ENCODE peak calls at places on chromosomes 5 and 9, in nine cellular contexts. One of them, this sample, is unnamed.

GRCh38 chr5:171055881-171056454 is 194.2 kb downstream of the RANBP17 start:
- DNase-seq in CD8-positive, alpha-beta T cell: no peak
- DNase-seq in SW480: no peak
- DNase-seq in AG04449: no peak
- DNase-seq in activated T-cell treated with anti-CD3 and anti-CD28 coated beads, Interleukin-2, amount 50 U/mL, for 48 hours: no peak
- DNase-seq in small intestine: no peak
- DNase-seq in BJ: no peak
- DNase-seq in natural killer cell treated with Interleukin-12 subunit alpha and Interleukin-12 subunit beta and Interleukin-15 and Interleukin-18, amount 100 ng/mL, for 72 hours: no peak
- DNase-seq in Right ventricle myocardium superior: no peak
- DNase-seq in this sample: peak; percentile 1

GRCh38 chr5:160432815-160433214 is 11.2 kb downstream of the PTTG1 start:
- DNase-seq in CD8-positive, alpha-beta T cell: no peak
- DNase-seq in SW480: no peak
- DNase-seq in AG04449: no peak
- DNase-seq in activated T-cell treated with anti-CD3 and anti-CD28 coated beads, Interleukin-2, amount 50 U/mL, for 48 hours: no peak
- DNase-seq in small intestine: no peak
- DNase-seq in BJ: no peak
- DNase-seq in natural killer cell treated with Interleukin-12 subunit alpha and Interleukin-12 subunit beta and Interleukin-15 and Interleukin-18, amount 100 ng/mL, for 72 hours: no peak
- DNase-seq in Right ventricle myocardium superior: no peak
- DNase-seq in this sample: no peak

GRCh38 chr5:38807570-38808461 is 38.0 kb upstream of the OSMR start:
- DNase-seq in CD8-positive, alpha-beta T cell: no peak
- DNase-seq in SW480: no peak
- DNase-seq in AG04449: no peak
- DNase-seq in activated T-cell treated with anti-CD3 and anti-CD28 coated beads, Interleukin-2, amount 50 U/mL, for 48 hours: no peak
- DNase-seq in small intestine: peak; percentile 2
- DNase-seq in BJ: peak; percentile 39
- DNase-seq in natural killer cell treated with Interleukin-12 subunit alpha and Interleukin-12 subunit beta and Interleukin-15 and Interleukin-18, amount 100 ng/mL, for 72 hours: no peak
- DNase-seq in Right ventricle myocardium superior: no peak
- DNase-seq in this sample: peak; percentile 79

GRCh38 chr9:93813687-93814560 is 141.2 kb downstream of the BARX1 start:
- DNase-seq in CD8-positive, alpha-beta T cell: no peak
- DNase-seq in SW480: no peak
- DNase-seq in AG04449: no peak
- DNase-seq in activated T-cell treated with anti-CD3 and anti-CD28 coated beads, Interleukin-2, amount 50 U/mL, for 48 hours: no peak
- DNase-seq in small intestine: no peak
- DNase-seq in BJ: no peak
- DNase-seq in natural killer cell treated with Interleukin-12 subunit alpha and Interleukin-12 subunit beta and Interleukin-15 and Interleukin-18, amount 100 ng/mL, for 72 hours: no peak
- DNase-seq in Right ventricle myocardium superior: no peak
- DNase-seq in this sample: no peak

GRCh38 chr9:111599092-111599947 is at the start of gene PTGR1:
- DNase-seq in CD8-positive, alpha-beta T cell: peak; percentile 25
- DNase-seq in SW480: peak; percentile 73
- DNase-seq in AG04449: peak; percentile 38
- DNase-seq in activated T-cell treated with anti-CD3 and anti-CD28 coated beads, Interleukin-2, amount 50 U/mL, for 48 hours: peak; percentile 54
- DNase-seq in small intestine: peak; percentile 87
- DNase-seq in BJ: peak; percentile 35
- DNase-seq in natural killer cell treated with Interleukin-12 subunit alpha and Interleukin-12 subunit beta and Interleukin-15 and Interleukin-18, amount 100 ng/mL, for 72 hours: no peak
- DNase-seq in Right ventricle myocardium superior: peak; percentile 88
- DNase-seq in this sample: peak; percentile 93

GRCh38 chr5:67986761-67987160 is 228.8 kb upstream of the PIK3R1 start:
- DNase-seq in CD8-positive, alpha-beta T cell: no peak
- DNase-seq in SW480: no peak
- DNase-seq in AG04449: no peak
- DNase-seq in activated T-cell treated with anti-CD3 and anti-CD28 coated beads, Interleukin-2, amount 50 U/mL, for 48 hours: no peak
- DNase-seq in small intestine: no peak
- DNase-seq in BJ: no peak
- DNase-seq in natural killer cell treated with Interleukin-12 subunit alpha and Interleukin-12 subunit beta and Interleukin-15 and Interleukin-18, amount 100 ng/mL, for 72 hours: no peak
- DNase-seq in Right ventricle myocardium superior: no peak
- DNase-seq in this sample: no peak

GRCh38 chr5:73596705-73597328 is 29.2 kb upstream of the ARHGEF28 start:
- DNase-seq in CD8-positive, alpha-beta T cell: no peak
- DNase-seq in SW480: peak; percentile 41
- DNase-seq in AG04449: no peak
- DNase-seq in activated T-cell treated with anti-CD3 and anti-CD28 coated beads, Interleukin-2, amount 50 U/mL, for 48 hours: no peak
- DNase-seq in small intestine: peak; percentile 41
- DNase-seq in BJ: no peak
- DNase-seq in natural killer cell treated with Interleukin-12 subunit alpha and Interleukin-12 subunit beta and Interleukin-15 and Interleukin-18, amount 100 ng/mL, for 72 hours: no peak
- DNase-seq in Right ventricle myocardium superior: no peak
- DNase-seq in this sample: peak; percentile 23

GRCh38 chr5:175448276-175448675 is 4.3 kb upstream of the DRD1 start:
- DNase-seq in CD8-positive, alpha-beta T cell: no peak
- DNase-seq in SW480: peak; percentile 21
- DNase-seq in AG04449: no peak
- DNase-seq in activated T-cell treated with anti-CD3 and anti-CD28 coated beads, Interleukin-2, amount 50 U/mL, for 48 hours: no peak
- DNase-seq in small intestine: no peak
- DNase-seq in BJ: no peak
- DNase-seq in natural killer cell treated with Interleukin-12 subunit alpha and Interleukin-12 subunit beta and Interleukin-15 and Interleukin-18, amount 100 ng/mL, for 72 hours: no peak
- DNase-seq in Right ventricle myocardium superior: no peak
- DNase-seq in this sample: no peak

GRCh38 chr5:124297826-124298225 is 448.6 kb downstream of the ZNF608 start:
- DNase-seq in CD8-positive, alpha-beta T cell: no peak
- DNase-seq in SW480: no peak
- DNase-seq in AG04449: no peak
- DNase-seq in activated T-cell treated with anti-CD3 and anti-CD28 coated beads, Interleukin-2, amount 50 U/mL, for 48 hours: no peak
- DNase-seq in small intestine: no peak
- DNase-seq in BJ: no peak
- DNase-seq in natural killer cell treated with Interleukin-12 subunit alpha and Interleukin-12 subunit beta and Interleukin-15 and Interleukin-18, amount 100 ng/mL, for 72 hours: no peak
- DNase-seq in Right ventricle myocardium superior: no peak
- DNase-seq in this sample: peak; percentile 10

GRCh38 chr5:17448877-17449276 is 49.2 kb upstream of the TAF11L2 start:
- DNase-seq in CD8-positive, alpha-beta T cell: no peak
- DNase-seq in SW480: no peak
- DNase-seq in AG04449: no peak
- DNase-seq in activated T-cell treated with anti-CD3 and anti-CD28 coated beads, Interleukin-2, amount 50 U/mL, for 48 hours: no peak
- DNase-seq in small intestine: no peak
- DNase-seq in BJ: no peak
- DNase-seq in natural killer cell treated with Interleukin-12 subunit alpha and Interleukin-12 subunit beta and Interleukin-15 and Interleukin-18, amount 100 ng/mL, for 72 hours: no peak
- DNase-seq in Right ventricle myocardium superior: no peak
- DNase-seq in this sample: peak; percentile 21

GRCh38 chr5:1227669-1228068 is 2.5 kb downstream of the SLC6A18 start:
- DNase-seq in CD8-positive, alpha-beta T cell: no peak
- DNase-seq in SW480: peak; percentile 93
- DNase-seq in AG04449: no peak
- DNase-seq in activated T-cell treated with anti-CD3 and anti-CD28 coated beads, Interleukin-2, amount 50 U/mL, for 48 hours: no peak
- DNase-seq in small intestine: no peak
- DNase-seq in BJ: peak; percentile 9
- DNase-seq in natural killer cell treated with Interleukin-12 subunit alpha and Interleukin-12 subunit beta and Interleukin-15 and Interleukin-18, amount 100 ng/mL, for 72 hours: no peak
- DNase-seq in Right ventricle myocardium superior: no peak
- DNase-seq in this sample: peak; percentile 4

GRCh38 chr5:1239514-1240251 is 14.5 kb downstream of the SLC6A18 start:
- DNase-seq in CD8-positive, alpha-beta T cell: no peak
- DNase-seq in SW480: peak; percentile 26
- DNase-seq in AG04449: no peak
- DNase-seq in activated T-cell treated with anti-CD3 and anti-CD28 coated beads, Interleukin-2, amount 50 U/mL, for 48 hours: no peak
- DNase-seq in small intestine: peak; percentile 97
- DNase-seq in BJ: no peak
- DNase-seq in natural killer cell treated with Interleukin-12 subunit alpha and Interleukin-12 subunit beta and Interleukin-15 and Interleukin-18, amount 100 ng/mL, for 72 hours: no peak
- DNase-seq in Right ventricle myocardium superior: no peak
- DNase-seq in this sample: no peak

GRCh38 chr5:14167211-14167845 is 24.2 kb downstream of the TRIO start:
- DNase-seq in CD8-positive, alpha-beta T cell: no peak
- DNase-seq in SW480: no peak
- DNase-seq in AG04449: no peak
- DNase-seq in activated T-cell treated with anti-CD3 and anti-CD28 coated beads, Interleukin-2, amount 50 U/mL, for 48 hours: no peak
- DNase-seq in small intestine: no peak
- DNase-seq in BJ: no peak
- DNase-seq in natural killer cell treated with Interleukin-12 subunit alpha and Interleukin-12 subunit beta and Interleukin-15 and Interleukin-18, amount 100 ng/mL, for 72 hours: no peak
- DNase-seq in Right ventricle myocardium superior: no peak
- DNase-seq in this sample: peak; percentile 53

GRCh38 chr9:88657893-88658292 is 122.9 kb downstream of the NXNL2 start:
- DNase-seq in CD8-positive, alpha-beta T cell: no peak
- DNase-seq in SW480: no peak
- DNase-seq in AG04449: peak; percentile 76
- DNase-seq in activated T-cell treated with anti-CD3 and anti-CD28 coated beads, Interleukin-2, amount 50 U/mL, for 48 hours: no peak
- DNase-seq in small intestine: no peak
- DNase-seq in BJ: peak; percentile 23
- DNase-seq in natural killer cell treated with Interleukin-12 subunit alpha and Interleukin-12 subunit beta and Interleukin-15 and Interleukin-18, amount 100 ng/mL, for 72 hours: no peak
- DNase-seq in Right ventricle myocardium superior: no peak
- DNase-seq in this sample: peak; percentile 29

GRCh38 chr5:142280066-142281011 is 44.5 kb downstream of the SPRY4 start:
- DNase-seq in CD8-positive, alpha-beta T cell: no peak
- DNase-seq in SW480: no peak
- DNase-seq in AG04449: no peak
- DNase-seq in activated T-cell treated with anti-CD3 and anti-CD28 coated beads, Interleukin-2, amount 50 U/mL, for 48 hours: no peak
- DNase-seq in small intestine: no peak
- DNase-seq in BJ: no peak
- DNase-seq in natural killer cell treated with Interleukin-12 subunit alpha and Interleukin-12 subunit beta and Interleukin-15 and Interleukin-18, amount 100 ng/mL, for 72 hours: no peak
- DNase-seq in Right ventricle myocardium superior: peak; percentile 83
- DNase-seq in this sample: peak; percentile 86

GRCh38 chr9:35690447-35691324 is 961 bp upstream of the TPM2 start:
- DNase-seq in CD8-positive, alpha-beta T cell: no peak
- DNase-seq in SW480: peak; percentile 31
- DNase-seq in AG04449: no peak
- DNase-seq in activated T-cell treated with anti-CD3 and anti-CD28 coated beads, Interleukin-2, amount 50 U/mL, for 48 hours: peak; percentile 48
- DNase-seq in small intestine: peak; percentile 43
- DNase-seq in BJ: peak; percentile 26
- DNase-seq in natural killer cell treated with Interleukin-12 subunit alpha and Interleukin-12 subunit beta and Interleukin-15 and Interleukin-18, amount 100 ng/mL, for 72 hours: no peak
- DNase-seq in Right ventricle myocardium superior: peak; percentile 89
- DNase-seq in this sample: peak; percentile 72

GRCh38 chr5:162323471-162323870 is 255.9 kb downstream of the GABRG2 start:
- DNase-seq in CD8-positive, alpha-beta T cell: no peak
- DNase-seq in SW480: no peak
- DNase-seq in AG04449: no peak
- DNase-seq in activated T-cell treated with anti-CD3 and anti-CD28 coated beads, Interleukin-2, amount 50 U/mL, for 48 hours: no peak
- DNase-seq in small intestine: no peak
- DNase-seq in BJ: no peak
- DNase-seq in natural killer cell treated with Interleukin-12 subunit alpha and Interleukin-12 subunit beta and Interleukin-15 and Interleukin-18, amount 100 ng/mL, for 72 hours: no peak
- DNase-seq in Right ventricle myocardium superior: no peak
- DNase-seq in this sample: no peak

GRCh38 chr5:27266184-27266583 is 227.8 kb upstream of the CDH9 start:
- DNase-seq in CD8-positive, alpha-beta T cell: no peak
- DNase-seq in SW480: no peak
- DNase-seq in AG04449: no peak
- DNase-seq in activated T-cell treated with anti-CD3 and anti-CD28 coated beads, Interleukin-2, amount 50 U/mL, for 48 hours: no peak
- DNase-seq in small intestine: no peak
- DNase-seq in BJ: no peak
- DNase-seq in natural killer cell treated with Interleukin-12 subunit alpha and Interleukin-12 subunit beta and Interleukin-15 and Interleukin-18, amount 100 ng/mL, for 72 hours: no peak
- DNase-seq in Right ventricle myocardium superior: no peak
- DNase-seq in this sample: peak; percentile 28

GRCh38 chr5:21238786-21239185 is 1250.8 kb upstream of the CDH18 start:
- DNase-seq in CD8-positive, alpha-beta T cell: no peak
- DNase-seq in SW480: no peak
- DNase-seq in AG04449: no peak
- DNase-seq in activated T-cell treated with anti-CD3 and anti-CD28 coated beads, Interleukin-2, amount 50 U/mL, for 48 hours: no peak
- DNase-seq in small intestine: no peak
- DNase-seq in BJ: no peak
- DNase-seq in natural killer cell treated with Interleukin-12 subunit alpha and Interleukin-12 subunit beta and Interleukin-15 and Interleukin-18, amount 100 ng/mL, for 72 hours: no peak
- DNase-seq in Right ventricle myocardium superior: no peak
- DNase-seq in this sample: peak; percentile 11

GRCh38 chr5:107542831-107543231 is 127.9 kb downstream of the EFNA5 start:
- DNase-seq in CD8-positive, alpha-beta T cell: no peak
- DNase-seq in SW480: peak; percentile 73
- DNase-seq in AG04449: no peak
- DNase-seq in activated T-cell treated with anti-CD3 and anti-CD28 coated beads, Interleukin-2, amount 50 U/mL, for 48 hours: no peak
- DNase-seq in small intestine: peak; percentile 55
- DNase-seq in BJ: no peak
- DNase-seq in natural killer cell treated with Interleukin-12 subunit alpha and Interleukin-12 subunit beta and Interleukin-15 and Interleukin-18, amount 100 ng/mL, for 72 hours: no peak
- DNase-seq in Right ventricle myocardium superior: peak; percentile 82
- DNase-seq in this sample: peak; percentile 83

GRCh38 chr5:139985733-139986132 is 57.4 kb downstream of the NRG2 start:
- DNase-seq in CD8-positive, alpha-beta T cell: no peak
- DNase-seq in SW480: peak; percentile 94
- DNase-seq in AG04449: peak; percentile 66
- DNase-seq in activated T-cell treated with anti-CD3 and anti-CD28 coated beads, Interleukin-2, amount 50 U/mL, for 48 hours: no peak
- DNase-seq in small intestine: no peak
- DNase-seq in BJ: peak; percentile 44
- DNase-seq in natural killer cell treated with Interleukin-12 subunit alpha and Interleukin-12 subunit beta and Interleukin-15 and Interleukin-18, amount 100 ng/mL, for 72 hours: no peak
- DNase-seq in Right ventricle myocardium superior: no peak
- DNase-seq in this sample: peak; percentile 79

GRCh38 chr9:85600675-85601263 is 141.0 kb downstream of the AGTPBP1 start:
- DNase-seq in CD8-positive, alpha-beta T cell: peak; percentile 29
- DNase-seq in SW480: no peak
- DNase-seq in AG04449: no peak
- DNase-seq in activated T-cell treated with anti-CD3 and anti-CD28 coated beads, Interleukin-2, amount 50 U/mL, for 48 hours: peak; percentile 39
- DNase-seq in small intestine: no peak
- DNase-seq in BJ: no peak
- DNase-seq in natural killer cell treated with Interleukin-12 subunit alpha and Interleukin-12 subunit beta and Interleukin-15 and Interleukin-18, amount 100 ng/mL, for 72 hours: peak; percentile 68
- DNase-seq in Right ventricle myocardium superior: peak; percentile 39
- DNase-seq in this sample: no peak

GRCh38 chr9:34046784-34047379 is 1.8 kb downstream of the UBAP2 start:
- DNase-seq in CD8-positive, alpha-beta T cell: no peak
- DNase-seq in SW480: no peak
- DNase-seq in AG04449: no peak
- DNase-seq in activated T-cell treated with anti-CD3 and anti-CD28 coated beads, Interleukin-2, amount 50 U/mL, for 48 hours: no peak
- DNase-seq in small intestine: peak; percentile 51
- DNase-seq in BJ: no peak
- DNase-seq in natural killer cell treated with Interleukin-12 subunit alpha and Interleukin-12 subunit beta and Interleukin-15 and Interleukin-18, amount 100 ng/mL, for 72 hours: no peak
- DNase-seq in Right ventricle myocardium superior: no peak
- DNase-seq in this sample: no peak

GRCh38 chr9:123686131-123686848 is 243.6 kb downstream of the DENND1A start:
- DNase-seq in CD8-positive, alpha-beta T cell: no peak
- DNase-seq in SW480: no peak
- DNase-seq in AG04449: no peak
- DNase-seq in activated T-cell treated with anti-CD3 and anti-CD28 coated beads, Interleukin-2, amount 50 U/mL, for 48 hours: no peak
- DNase-seq in small intestine: peak; percentile 20
- DNase-seq in BJ: no peak
- DNase-seq in natural killer cell treated with Interleukin-12 subunit alpha and Interleukin-12 subunit beta and Interleukin-15 and Interleukin-18, amount 100 ng/mL, for 72 hours: no peak
- DNase-seq in Right ventricle myocardium superior: no peak
- DNase-seq in this sample: peak; percentile 64